ENCODE peak calls at places on chromosomes 4 and X, in four cellular contexts. L, U, H and W are unnamed samples.

GRCh38 chrX:4978613-4979012 is 1250.1 kb downstream of the NLGN4X start:
- DNase-seq in L (no peak), U (no peak), H (no peak), W (no peak)

GRCh38 chr4:186840222-186840701 is 116.6 kb upstream of the FAT1 start:
- DNase-seq in L (no peak), U (no peak), H (no peak), W (no peak)

GRCh38 chr4:176547005-176547404 is 227.2 kb downstream of the SPCS3 start:
- DNase-seq in L (no peak), U (no peak), H (no peak), W (peak)

GRCh38 chr4:100246697-100247096 is 56.4 kb upstream of the DDIT4L start:
- DNase-seq in L (no peak), U (no peak), H (no peak), W (no peak)

GRCh38 chr4:138595731-138596465 is 353.7 kb upstream of the SLC7A11 start:
- DNase-seq in L (no peak), U (no peak), H (no peak), W (no peak)

GRCh38 chr4:15695240-15695699 is 7.6 kb upstream of the BST1 start:
- DNase-seq in L (no peak), U (peak), H (peak), W (peak)

GRCh38 chrX:143002206-143002605 is 23.5 kb upstream of the SPANXN4 start:
- DNase-seq in L (no peak), U (no peak), H (no peak), W (no peak)

GRCh38 chrX:119757646-119757978 is 776 bp upstream of the SOWAHD start:
- DNase-seq in L (no peak), U (no peak), H (no peak), W (no peak)

GRCh38 chr4:151091047-151091446 is 8.4 kb upstream of the RPS3A start:
- DNase-seq in L (no peak), U (no peak), H (no peak), W (no peak)

GRCh38 chr4:85895755-85896154 is 420.8 kb downstream of the ARHGAP24 start:
- DNase-seq in L (no peak), U (no peak), H (no peak), W (no peak)

GRCh38 chr4:1562371-1562770 is 121.7 kb downstream of the FAM53A start:
- DNase-seq in L (no peak), U (no peak), H (no peak), W (no peak)

GRCh38 chr4:124334119-124334518 is 378.4 kb downstream of the ANKRD50 start:
- DNase-seq in L (peak), U (no peak), H (peak), W (peak)

GRCh38 chrX:153851981-153852380 is 21.6 kb upstream of the PDZD4 start:
- DNase-seq in L (no peak), U (no peak), H (no peak), W (no peak)

GRCh38 chr4:15147709-15148651 is 145.7 kb downstream of the CPEB2 start:
- DNase-seq in L (no peak), U (no peak), H (no peak), W (no peak)

GRCh38 chrX:134679644-134680043 is 21.4 kb upstream of the PLAC1 start:
- DNase-seq in L (no peak), U (no peak), H (no peak), W (no peak)

GRCh38 chr4:85776579-85776978 is 301.6 kb downstream of the ARHGAP24 start:
- DNase-seq in L (no peak), U (no peak), H (no peak), W (peak)

GRCh38 chr4:112516401-112517066 is 554 bp upstream of the NEUROG2 start:
- DNase-seq in L (no peak), U (peak), H (peak), W (no peak)

GRCh38 chr4:76611611-76612010 is 176.6 kb downstream of the SHROOM3 start:
- DNase-seq in L (no peak), U (no peak), H (no peak), W (no peak)

GRCh38 chr4:73406548-73406875 is 2.4 kb downstream of the ALB start:
- DNase-seq in L (no peak), U (no peak), H (no peak), W (no peak)

GRCh38 chrX:69021561-69021960 is 143.7 kb downstream of the PJA1 start:
- DNase-seq in L (no peak), U (no peak), H (no peak), W (no peak)

GRCh38 chr4:113952452-113953029 is 26.9 kb downstream of the ARSJ start:
- DNase-seq in L (peak), U (peak), H (peak), W (peak)

GRCh38 chr4:25377572-25377882 is 464 bp downstream of the ANAPC4 start:
- DNase-seq in L (no peak), U (no peak), H (no peak), W (no peak)

GRCh38 chr4:3529363-3529762 is 2.9 kb downstream of the LRPAP1 start:
- DNase-seq in L (no peak), U (peak), H (no peak), W (peak)

GRCh38 chr4:42626629-42627028 is 30.3 kb downstream of the ATP8A1 start:
- DNase-seq in L (no peak), U (no peak), H (no peak), W (no peak)

GRCh38 chr4:13640149-13640671 is 12.7 kb upstream of the BOD1L1 start:
- DNase-seq in L (peak), U (peak), H (no peak), W (peak)

GRCh38 chr4:82792912-82793649 is 5.5 kb downstream of the SCD5 start:
- DNase-seq in L (no peak), U (peak), H (no peak), W (no peak)

GRCh38 chr4:90951037-90951436 is 823.8 kb downstream of the CCSER1 start:
- DNase-seq in L (no peak), U (no peak), H (no peak), W (peak)

GRCh38 chr4:146029939-146030710 is 91.5 kb upstream of the ZNF827 start:
- DNase-seq in L (no peak), U (peak), H (no peak), W (no peak)

GRCh38 chr4:186016796-186017195 is 52.2 kb upstream of the TLR3 start:
- DNase-seq in L (no peak), U (no peak), H (no peak), W (no peak)

GRCh38 chr4:5373327-5373726 is 322.0 kb downstream of the STK32B start:
- DNase-seq in L (no peak), U (peak), H (no peak), W (no peak)

GRCh38 chr4:5374577-5374976 is 323.3 kb downstream of the STK32B start:
- DNase-seq in L (no peak), U (no peak), H (no peak), W (no peak)

GRCh38 chr4:5371415-5372190 is 320.3 kb downstream of the STK32B start:
- DNase-seq in L (no peak), U (no peak), H (no peak), W (peak)

GRCh38 chr4:5370286-5370685 is 319.0 kb downstream of the STK32B start:
- DNase-seq in L (no peak), U (no peak), H (no peak), W (peak)

GRCh38 chr4:5372198-5372597 is 320.9 kb downstream of the STK32B start:
- DNase-seq in L (no peak), U (no peak), H (no peak), W (no peak)
- H2BK5ac ChIP-seq in L (no peak), U (no peak), H (no peak), W (no peak)

GRCh38 chr4:174316546-174316945 is 32.8 kb downstream of the CEP44 start:
- DNase-seq in L (no peak), U (no peak), H (no peak), W (peak)

GRCh38 chr4:174317531-174317930 is 33.8 kb downstream of the CEP44 start:
- DNase-seq in L (no peak), U (no peak), H (no peak), W (peak)

GRCh38 chr4:174320501-174321199 is 36.9 kb downstream of the CEP44 start:
- DNase-seq in L (no peak), U (no peak), H (no peak), W (peak)

GRCh38 chr4:174316954-174317353 is 33.2 kb downstream of the CEP44 start:
- DNase-seq in L (no peak), U (no peak), H (no peak), W (peak)

GRCh38 chr4:174318829-174319764 is 35.4 kb downstream of the CEP44 start:
- DNase-seq in L (no peak), U (no peak), H (peak), W (peak)
- H3K4me2 ChIP-seq in L (no peak), U (no peak), H (no peak), W (no peak)

GRCh38 chr4:87118826-87119225 is 101.6 kb downstream of the KLHL8 start:
- DNase-seq in L (no peak), U (no peak), H (no peak), W (peak)
- H2BK5ac ChIP-seq in L (no peak), U (no peak), H (no peak), W (peak)

DNA sequence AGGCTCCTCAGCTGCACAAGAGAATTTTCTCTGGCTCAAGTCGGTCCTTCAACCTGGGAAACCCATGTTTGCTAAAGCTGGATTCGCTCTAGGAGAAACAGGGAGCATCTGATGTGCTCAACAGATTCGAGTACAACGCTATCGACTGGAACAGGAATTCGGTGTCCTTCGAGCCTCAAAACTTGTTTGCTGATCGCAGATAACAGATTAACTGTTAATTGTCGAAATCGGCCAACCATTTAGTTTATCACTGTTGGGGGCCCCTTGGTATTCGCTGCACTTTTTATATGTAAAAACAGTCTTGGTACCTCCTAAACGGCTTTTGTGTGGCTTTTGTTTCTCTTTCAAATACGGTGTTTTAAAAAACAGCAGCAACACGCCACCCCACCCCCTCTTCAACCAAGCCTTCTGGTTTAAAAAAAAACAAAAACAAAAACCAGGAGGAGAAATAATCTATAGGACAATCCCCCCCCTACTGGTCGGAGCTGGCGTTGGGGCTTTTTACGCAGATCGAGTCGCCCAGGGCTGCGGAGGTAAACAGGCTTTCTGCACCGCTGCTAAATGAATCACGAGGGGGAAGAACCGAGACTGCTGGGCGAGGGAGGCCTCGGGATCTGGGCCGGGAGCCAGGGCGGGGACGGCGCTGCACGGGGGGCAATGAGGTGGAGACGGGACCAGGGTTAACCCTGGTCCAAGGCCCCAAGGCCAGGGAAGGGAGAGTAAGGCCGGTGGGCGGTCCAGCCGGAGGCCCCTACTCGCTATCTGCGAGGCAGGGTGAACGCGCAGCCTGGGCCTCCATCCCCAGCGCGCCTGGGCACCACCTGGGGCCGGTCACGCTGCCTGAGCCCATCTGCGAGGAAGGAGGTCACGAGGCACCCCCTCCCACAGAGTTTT is 71.7 kb upstream of the BCOR start:
- DNase-seq in L (peak), U (peak), H (no peak), W (peak)
- H3K4me2 ChIP-seq in L (peak), U (peak), H (peak), W (peak)